ENCODE peak calls at places on chromosomes 7 and 10, in eight cellular contexts. O is cardiac fibroblast, C is ovary, X is upper lobe of right lung, K is choroid plexus epithelial cell, L is PC-9, Z is GM12865, B is tibial artery. S is an unnamed sample.

GRCh38 chr10:123044391-123044790 is 35.6 kb downstream of the ACADSB start:
- DNase-seq in O (peak), L (no peak), C (no peak), X (no peak), K (peak), B (no peak), Z (no peak), S (no peak)

GRCh38 chr10:26675873-26676257 is 21.6 kb upstream of the PDSS1 start:
- DNase-seq in O (no peak), X (no peak), L (no peak), K (no peak), C (no peak), B (no peak), Z (no peak), S (no peak)

GRCh38 chr10:75097666-75098285 is 13.7 kb upstream of the SAMD8 start:
- DNase-seq in K (peak), B (no peak), X (no peak), O (peak), C (no peak), Z (no peak), L (no peak), S (no peak)

GRCh38 chr7:18369011-18369410 is 126.5 kb upstream of the HDAC9 start:
- DNase-seq in K (no peak), L (no peak), Z (no peak), C (no peak), B (no peak), O (no peak), X (no peak), S (no peak)

GRCh38 chr7:15822123-15822495 is 135.6 kb upstream of the MEOX2 start:
- DNase-seq in X (no peak), C (no peak), K (no peak), L (no peak), O (no peak), Z (no peak), B (no peak), S (no peak)

GRCh38 chr7:15007507-15007906 is 105.0 kb upstream of the DGKB start:
- DNase-seq in Z (peak), C (no peak), L (no peak), K (peak), X (no peak), O (no peak), B (no peak), S (no peak)

GRCh38 chr7:129797224-129797789 is 155.5 kb downstream of the UBE2H start:
- DNase-seq in B (no peak), O (no peak), X (no peak), C (no peak), L (no peak), Z (no peak), K (no peak), S (peak)

GRCh38 chr7:21413502-21413901 is 14.4 kb upstream of the SP4 start:
- DNase-seq in X (no peak), B (no peak), L (no peak), O (no peak), K (no peak), C (no peak), Z (no peak), S (no peak)

GRCh38 chr7:70458195-70458695 is 673.7 kb upstream of the GALNT17 start:
- DNase-seq in K (peak), X (no peak), C (no peak), O (no peak), L (no peak), Z (no peak), B (no peak), S (no peak)

GRCh38 chr7:99789441-99790070 is 5.6 kb upstream of the CYP3A4 start:
- DNase-seq in B (no peak), Z (no peak), O (no peak), X (no peak), K (no peak), C (no peak), L (no peak), S (no peak)

GRCh38 chr7:129664029-129665012 is 52.8 kb downstream of the NRF1 start:
- DNase-seq in K (peak), C (no peak), X (no peak), O (peak), Z (peak), B (no peak), L (peak), S (no peak)

GRCh38 chr10:79483948-79484347 is 28.4 kb upstream of the EIF5AL1 start:
- DNase-seq in Z (no peak), K (no peak), B (peak), L (no peak), C (no peak), X (no peak), O (peak), S (no peak)

GRCh38 chr10:94111367-94111766 is 117.6 kb downstream of the PLCE1 start:
- DNase-seq in Z (no peak), X (no peak), K (no peak), L (no peak), B (no peak), C (no peak), O (no peak), S (no peak)

GRCh38 chr10:47029181-47029971 is 118.1 kb downstream of the PTPN20 start:
- DNase-seq in X (peak), C (peak), B (no peak), O (no peak), K (no peak), Z (no peak), L (no peak), S (peak)

GRCh38 chr7:128166603-128167315 is 74.3 kb upstream of the LEP start:
- DNase-seq in K (no peak), Z (no peak), O (peak), X (no peak), L (peak), B (no peak), C (peak), S (no peak)

GRCh38 chr7:19117870-19118608 is 603 bp upstream of the TWIST1 start:
- DNase-seq in X (no peak), Z (no peak), K (peak), L (no peak), O (peak), C (peak), B (no peak), S (no peak)

GRCh38 chr10:679556-679955 is 9.9 kb downstream of the DIP2C start:
- DNase-seq in L (no peak), X (no peak), O (no peak), C (no peak), B (no peak), Z (no peak), K (no peak), S (no peak)

GRCh38 chr10:19500959-19501358 is 315.3 kb upstream of the PLXDC2 start:
- DNase-seq in C (no peak), K (no peak), Z (no peak), B (no peak), O (no peak), L (no peak), X (no peak), S (no peak)

GRCh38 chr10:91434041-91434440 is 23.9 kb downstream of the HECTD2 start:
- DNase-seq in L (no peak), B (no peak), X (no peak), Z (no peak), K (peak), O (no peak), C (no peak), S (no peak)

GRCh38 chr10:110392860-110393732 is 88.4 kb upstream of the SMNDC1 start:
- DNase-seq in Z (no peak), X (no peak), B (peak), O (peak), C (no peak), L (no peak), K (peak), S (no peak)

GRCh38 chr7:82444220-82445049 is 858 bp upstream of the CACNA2D1 start:
- DNase-seq in L (no peak), O (no peak), C (no peak), K (no peak), Z (peak), B (no peak), X (peak), S (no peak)

DNA sequence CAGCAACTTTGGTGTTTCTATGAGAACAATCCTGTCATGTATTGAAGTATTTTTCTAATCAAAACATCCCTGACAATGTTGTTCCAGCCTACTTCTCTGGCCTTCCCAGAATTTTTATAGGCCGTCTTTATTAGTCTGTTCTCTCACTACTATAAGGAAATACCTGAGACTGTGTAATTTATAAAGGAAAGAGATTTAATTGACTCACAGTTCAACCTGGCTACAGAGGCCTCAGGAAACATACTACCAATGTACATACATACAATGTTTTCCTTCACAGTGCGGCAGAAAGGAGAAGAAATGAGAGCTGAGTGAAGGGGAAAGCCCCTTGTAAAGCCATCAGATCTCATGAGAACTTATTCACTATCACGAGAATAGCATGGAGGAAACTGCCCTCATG is 484.7 kb upstream of the PODXL start:
- DNase-seq in C (no peak), Z (no peak), O (no peak), B (no peak), K (no peak), X (no peak), L (no peak), S (no peak)
- H3K4me3 ChIP-seq in C (no peak), Z (no peak), O (no peak), B (no peak), K (no peak), X (no peak), L (no peak), S (no peak)

DNA sequence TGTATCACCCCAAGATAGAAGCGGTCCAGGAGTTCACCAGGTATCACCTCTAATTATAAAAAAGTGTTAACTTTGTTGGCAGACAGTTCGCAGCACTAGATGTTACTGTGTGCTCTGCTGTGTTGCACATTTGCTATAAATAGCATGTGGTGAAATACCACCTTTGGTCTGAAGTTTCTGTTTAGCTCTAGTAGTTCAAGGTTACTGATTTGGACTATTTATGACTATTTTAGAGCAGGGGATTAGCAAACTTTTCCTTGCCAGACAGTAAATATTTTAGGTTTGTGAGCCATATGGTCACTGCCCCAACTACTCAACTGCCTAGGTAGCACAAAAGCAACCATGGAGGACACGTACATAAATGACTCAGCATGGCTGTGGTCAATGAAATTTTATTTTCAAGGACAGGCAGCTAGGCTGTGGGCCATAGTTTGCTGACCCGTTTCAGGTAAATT is 16.5 kb downstream of the DENND10 start:
- DNase-seq in L (no peak), O (no peak), B (no peak), X (no peak), C (no peak), Z (peak), K (peak), S (no peak)
- H3K4me3 ChIP-seq in L (no peak), O (no peak), B (no peak), X (no peak), C (no peak), Z (no peak), K (no peak), S (no peak)

GRCh38 chr10:88853155-88853554 is 1.5 kb upstream of the ANKRD22 start:
- DNase-seq in K (no peak), Z (no peak), B (no peak), L (no peak), C (no peak), X (no peak), O (no peak), S (no peak)
- H3K4me3 ChIP-seq in K (no peak), Z (no peak), B (no peak), L (no peak), C (no peak), X (no peak), O (no peak), S (no peak)

GRCh38 chr10:99870051-99870730 is 87.8 kb downstream of the ABCC2 start:
- DNase-seq in B (no peak), L (no peak), O (no peak), X (no peak), Z (peak), C (no peak), K (no peak), S (no peak)
- H3K4me3 ChIP-seq in B (no peak), L (no peak), O (no peak), X (no peak), Z (no peak), C (no peak), K (no peak), S (no peak)

GRCh38 chr7:23335621-23336020 is 36.5 kb downstream of the MALSU1 start:
- DNase-seq in B (no peak), C (no peak), X (no peak), Z (no peak), K (no peak), L (no peak), O (peak), S (no peak)
- H3K4me3 ChIP-seq in B (no peak), C (no peak), X (no peak), Z (no peak), K (no peak), L (no peak), O (no peak), S (no peak)

GRCh38 chr10:17428096-17428615 is 26.2 kb downstream of the ST8SIA6 start:
- DNase-seq in L (no peak), K (no peak), X (no peak), B (no peak), O (no peak), C (no peak), Z (no peak), S (no peak)
- H3K4me3 ChIP-seq in L (no peak), K (no peak), X (no peak), B (no peak), O (no peak), C (no peak), Z (no peak), S (no peak)

GRCh38 chr7:44750424-44750823 is 1.8 kb downstream of the ZMIZ2 start:
- DNase-seq in L (no peak), O (no peak), K (no peak), B (no peak), Z (no peak), X (no peak), C (no peak), S (peak)
- H3K4me3 ChIP-seq in L (peak), O (no peak), K (no peak), B (no peak), Z (peak), X (no peak), C (no peak), S (peak)

GRCh38 chr7:50962281-50962883 is 179.7 kb upstream of the GRB10 start:
- DNase-seq in O (no peak), X (no peak), C (no peak), Z (no peak), B (no peak), K (no peak), L (no peak), S (no peak)
- H3K4me3 ChIP-seq in O (no peak), X (no peak), C (no peak), Z (no peak), B (no peak), K (no peak), L (peak), S (no peak)

S was measured in coronary artery.